ENCODE peak calls at places on chromosome 14, in nine cellular contexts. One of them, this sample, is unnamed.

GRCh38 chr14:61103541-61104339 is 122.7 kb downstream of the SLC38A6 start:
- DNase-seq in CD14-positive monocyte: peak; percentile 89
- DNase-seq in AG08395: peak; percentile 97
- DNase-seq in CD8-positive, alpha-beta T cell: no peak
- DNase-seq in colonic mucosa: no peak
- DNase-seq in HT1080: peak; percentile 99
- DNase-seq in activated T-helper 1 cell treated with anti-CD3 and anti-CD28 coated beads, Interleukin-12 subunit alpha, Interleukin-12 subunit beta, Interleukin-2, Interleukin-4 antibody, amounts not matched to agents 30 ng/mL and 10 ng/mL and 1 ng/mL, durations not matched to agents 14 hours and 24 hours and 36 hours: peak; percentile 25
- DNase-seq in heart right ventricle: no peak
- DNase-seq in HuH-7: no peak
- DNase-seq in this sample: no peak

GRCh38 chr14:104865069-104865630 is at the start of gene CEP170B:
- DNase-seq in CD14-positive monocyte: no peak
- DNase-seq in AG08395: peak; percentile 90
- DNase-seq in CD8-positive, alpha-beta T cell: peak; percentile 49
- DNase-seq in colonic mucosa: peak; percentile 53
- DNase-seq in HT1080: no peak
- DNase-seq in activated T-helper 1 cell treated with anti-CD3 and anti-CD28 coated beads, Interleukin-12 subunit alpha, Interleukin-12 subunit beta, Interleukin-2, Interleukin-4 antibody, amounts not matched to agents 30 ng/mL and 10 ng/mL and 1 ng/mL, durations not matched to agents 14 hours and 24 hours and 36 hours: peak; percentile 36
- DNase-seq in heart right ventricle: peak; percentile 57
- DNase-seq in HuH-7: peak; percentile 71
- DNase-seq in this sample: no peak

GRCh38 chr14:68932219-68932618 is 46.9 kb downstream of the ACTN1 start:
- DNase-seq in CD14-positive monocyte: peak; percentile 69
- DNase-seq in AG08395: no peak
- DNase-seq in CD8-positive, alpha-beta T cell: no peak
- DNase-seq in colonic mucosa: no peak
- DNase-seq in HT1080: peak; percentile 49
- DNase-seq in activated T-helper 1 cell treated with anti-CD3 and anti-CD28 coated beads, Interleukin-12 subunit alpha, Interleukin-12 subunit beta, Interleukin-2, Interleukin-4 antibody, amounts not matched to agents 30 ng/mL and 10 ng/mL and 1 ng/mL, durations not matched to agents 14 hours and 24 hours and 36 hours: no peak
- DNase-seq in heart right ventricle: no peak
- DNase-seq in HuH-7: no peak
- DNase-seq in this sample: no peak

GRCh38 chr14:94635143-94635542 is 23.0 kb downstream of the SERPINA3 start:
- DNase-seq in CD14-positive monocyte: no peak
- DNase-seq in AG08395: no peak
- DNase-seq in CD8-positive, alpha-beta T cell: no peak
- DNase-seq in colonic mucosa: no peak
- DNase-seq in HT1080: no peak
- DNase-seq in activated T-helper 1 cell treated with anti-CD3 and anti-CD28 coated beads, Interleukin-12 subunit alpha, Interleukin-12 subunit beta, Interleukin-2, Interleukin-4 antibody, amounts not matched to agents 30 ng/mL and 10 ng/mL and 1 ng/mL, durations not matched to agents 14 hours and 24 hours and 36 hours: no peak
- DNase-seq in heart right ventricle: no peak
- DNase-seq in HuH-7: no peak
- DNase-seq in this sample: no peak

GRCh38 chr14:68088463-68088862 is 268.9 kb downstream of the RAD51B start:
- DNase-seq in CD14-positive monocyte: no peak
- DNase-seq in AG08395: no peak
- DNase-seq in CD8-positive, alpha-beta T cell: no peak
- DNase-seq in colonic mucosa: no peak
- DNase-seq in HT1080: no peak
- DNase-seq in activated T-helper 1 cell treated with anti-CD3 and anti-CD28 coated beads, Interleukin-12 subunit alpha, Interleukin-12 subunit beta, Interleukin-2, Interleukin-4 antibody, amounts not matched to agents 30 ng/mL and 10 ng/mL and 1 ng/mL, durations not matched to agents 14 hours and 24 hours and 36 hours: no peak
- DNase-seq in heart right ventricle: no peak
- DNase-seq in HuH-7: no peak
- DNase-seq in this sample: no peak

GRCh38 chr14:19800282-19801117 is 3.1 kb upstream of the OR4N2 start:
- DNase-seq in CD14-positive monocyte: no peak
- DNase-seq in AG08395: no peak
- DNase-seq in CD8-positive, alpha-beta T cell: no peak
- DNase-seq in colonic mucosa: no peak
- DNase-seq in HT1080: no peak
- DNase-seq in activated T-helper 1 cell treated with anti-CD3 and anti-CD28 coated beads, Interleukin-12 subunit alpha, Interleukin-12 subunit beta, Interleukin-2, Interleukin-4 antibody, amounts not matched to agents 30 ng/mL and 10 ng/mL and 1 ng/mL, durations not matched to agents 14 hours and 24 hours and 36 hours: no peak
- DNase-seq in heart right ventricle: no peak
- DNase-seq in HuH-7: no peak
- DNase-seq in this sample: no peak

GRCh38 chr14:53571990-53572389 is 384.6 kb downstream of the BMP4 start:
- DNase-seq in CD14-positive monocyte: no peak
- DNase-seq in AG08395: no peak
- DNase-seq in CD8-positive, alpha-beta T cell: no peak
- DNase-seq in colonic mucosa: no peak
- DNase-seq in HT1080: no peak
- DNase-seq in activated T-helper 1 cell treated with anti-CD3 and anti-CD28 coated beads, Interleukin-12 subunit alpha, Interleukin-12 subunit beta, Interleukin-2, Interleukin-4 antibody, amounts not matched to agents 30 ng/mL and 10 ng/mL and 1 ng/mL, durations not matched to agents 14 hours and 24 hours and 36 hours: no peak
- DNase-seq in heart right ventricle: no peak
- DNase-seq in HuH-7: no peak
- DNase-seq in this sample: no peak

GRCh38 chr14:52692248-52692962 is 3.0 kb downstream of the ERO1A start:
- DNase-seq in CD14-positive monocyte: no peak
- DNase-seq in AG08395: peak; percentile 57
- DNase-seq in CD8-positive, alpha-beta T cell: no peak
- DNase-seq in colonic mucosa: no peak
- DNase-seq in HT1080: no peak
- DNase-seq in activated T-helper 1 cell treated with anti-CD3 and anti-CD28 coated beads, Interleukin-12 subunit alpha, Interleukin-12 subunit beta, Interleukin-2, Interleukin-4 antibody, amounts not matched to agents 30 ng/mL and 10 ng/mL and 1 ng/mL, durations not matched to agents 14 hours and 24 hours and 36 hours: peak; percentile 11
- DNase-seq in heart right ventricle: no peak
- DNase-seq in HuH-7: peak; percentile 23
- DNase-seq in this sample: no peak

GRCh38 chr14:75661499-75661814 is 411 bp downstream of the TTLL5 start:
- DNase-seq in CD14-positive monocyte: no peak
- DNase-seq in AG08395: no peak
- DNase-seq in CD8-positive, alpha-beta T cell: no peak
- DNase-seq in colonic mucosa: no peak
- DNase-seq in HT1080: no peak
- DNase-seq in activated T-helper 1 cell treated with anti-CD3 and anti-CD28 coated beads, Interleukin-12 subunit alpha, Interleukin-12 subunit beta, Interleukin-2, Interleukin-4 antibody, amounts not matched to agents 30 ng/mL and 10 ng/mL and 1 ng/mL, durations not matched to agents 14 hours and 24 hours and 36 hours: no peak
- DNase-seq in heart right ventricle: no peak
- DNase-seq in HuH-7: no peak
- DNase-seq in this sample: no peak

This sample was measured in SIG-M5.